ENCODE peak calls at places on chromosomes 3 and 15, in four cellular contexts. J, H, T and P are unnamed samples.

GRCh38 chr15:84681822-84682221 is 23.8 kb upstream of the NMB start:
- DNase-seq in J (peak; percentile 93), H (no peak), T (no peak), P (no peak)

GRCh38 chr15:90142216-90143175 is 40.2 kb upstream of the IDH2 start:
- DNase-seq in J (no peak), H (no peak), T (no peak), P (no peak)

GRCh38 chr15:39539466-39539865 is 41.4 kb upstream of the THBS1 start:
- DNase-seq in J (peak; percentile 22), H (no peak), T (no peak), P (no peak)

GRCh38 chr3:8635625-8636024 is 9.0 kb downstream of the SSUH2 start:
- DNase-seq in J (no peak), H (no peak), T (no peak), P (no peak)

GRCh38 chr3:166367947-166368533 is 530.8 kb upstream of the BCHE start:
- DNase-seq in J (no peak), H (no peak), T (no peak), P (no peak)

GRCh38 chr15:39172380-39173281 is 408.2 kb upstream of the THBS1 start:
- DNase-seq in J (peak; percentile 80), H (no peak), T (no peak), P (no peak)

GRCh38 chr3:193869221-193870201 is 266.4 kb upstream of the HES1 start:
- DNase-seq in J (peak; percentile 87), H (no peak), T (peak; percentile 51), P (no peak)

GRCh38 chr3:9340450-9341009 is 22.3 kb upstream of the THUMPD3 start:
- DNase-seq in J (peak; percentile 46), H (no peak), T (no peak), P (no peak)

GRCh38 chr3:192816274-192816853 is 89.0 kb upstream of the FGF12 start:
- DNase-seq in J (peak; percentile 81), H (no peak), T (peak; percentile 15), P (no peak)

GRCh38 chr3:186640473-186640818 is 247 bp downstream of the FETUB start:
- DNase-seq in J (peak; percentile 43), H (no peak), T (no peak), P (no peak)

GRCh38 chr3:197996855-197997254 is 36.8 kb downstream of the LMLN start:
- DNase-seq in J (no peak), H (no peak), T (no peak), P (no peak)

GRCh38 chr3:182500294-182500693 is 293.0 kb upstream of the ATP11B start:
- DNase-seq in J (no peak), H (no peak), T (peak; percentile 35), P (no peak)

GRCh38 chr15:80404057-80404718 is at the start of gene ARNT2:
- DNase-seq in J (no peak), H (no peak), T (peak; percentile 72), P (no peak)

GRCh38 chr15:85620321-85621044 is 174.2 kb downstream of the KLHL25 start:
- DNase-seq in J (peak; percentile 61), H (no peak), T (no peak), P (no peak)

GRCh38 chr3:28973621-28974020 is 307.2 kb upstream of the RBMS3 start:
- DNase-seq in J (peak; percentile 37), H (no peak), T (no peak), P (no peak)

GRCh38 chr3:44032487-44032886 is 209.2 kb upstream of the TOPAZ1 start:
- DNase-seq in J (no peak), H (no peak), T (no peak), P (no peak)

GRCh38 chr15:32831458-32831857 is 113.7 kb downstream of the GREM1 start:
- DNase-seq in J (peak; percentile 28), H (no peak), T (no peak), P (no peak)

GRCh38 chr3:127889976-127890650 is 24.9 kb upstream of the KBTBD12 start:
- DNase-seq in J (peak; percentile 62), H (no peak), T (no peak), P (no peak)
- TF ChIP-seq CTCF in J (peak; percentile 45), H (no peak), T (peak; percentile 17), P (no peak)

GRCh38 chr3:132256984-132257383 is 60.2 kb upstream of the ACP3 start:
- DNase-seq in J (peak; percentile 88), H (no peak), T (peak; percentile 29), P (no peak)
- TF ChIP-seq CTCF in J (peak; percentile 83), H (peak; percentile 28), T (peak; percentile 36), P (no peak)

DNA sequence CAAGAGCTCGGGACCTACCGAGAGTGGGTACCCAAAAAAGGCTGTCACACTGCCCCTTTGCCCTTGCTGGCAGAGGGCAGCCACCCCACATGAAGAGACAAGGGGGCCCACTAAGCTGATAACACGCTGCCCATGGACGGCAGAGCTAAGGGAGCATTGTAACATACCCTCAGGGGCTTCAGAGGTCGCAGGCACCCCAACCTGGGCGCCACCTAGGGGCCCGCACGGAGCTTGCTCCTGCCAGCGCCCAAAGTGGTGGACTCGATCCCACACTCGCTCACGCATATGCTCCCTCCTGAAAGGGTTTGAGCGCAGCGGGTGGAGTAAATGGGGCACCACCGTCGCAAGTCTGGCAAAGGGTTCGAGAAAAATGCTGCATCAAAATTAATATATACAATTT is 975.4 kb downstream of the ZPLD1 start:
- DNase-seq in J (no peak), H (no peak), T (no peak), P (no peak)
- TF ChIP-seq CTCF in J (no peak), H (no peak), T (no peak), P (no peak)

DNA sequence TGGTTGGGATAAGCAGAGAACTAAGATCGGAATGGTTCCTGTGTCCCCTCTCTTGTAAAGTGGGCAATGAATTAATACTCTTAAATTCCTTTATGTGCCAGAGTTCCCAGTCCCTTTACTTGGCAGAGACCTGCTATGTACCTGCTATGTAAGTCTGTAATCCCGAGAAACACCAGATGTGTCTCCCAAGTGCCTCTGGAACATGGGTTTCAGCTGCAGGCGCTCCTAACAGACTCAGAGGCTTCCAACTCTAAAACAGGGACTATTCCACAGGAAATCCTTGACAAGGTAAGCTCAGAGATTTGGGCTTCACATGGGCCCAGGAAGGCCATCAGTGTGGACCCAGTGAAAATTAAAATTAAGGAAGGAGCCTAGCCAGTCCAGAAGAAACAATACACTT is 117.7 kb upstream of the PLCL2 start:
- DNase-seq in J (peak; percentile 24), H (no peak), T (no peak), P (no peak)
- TF ChIP-seq CTCF in J (peak; percentile 7), H (no peak), T (no peak), P (no peak)

DNA sequence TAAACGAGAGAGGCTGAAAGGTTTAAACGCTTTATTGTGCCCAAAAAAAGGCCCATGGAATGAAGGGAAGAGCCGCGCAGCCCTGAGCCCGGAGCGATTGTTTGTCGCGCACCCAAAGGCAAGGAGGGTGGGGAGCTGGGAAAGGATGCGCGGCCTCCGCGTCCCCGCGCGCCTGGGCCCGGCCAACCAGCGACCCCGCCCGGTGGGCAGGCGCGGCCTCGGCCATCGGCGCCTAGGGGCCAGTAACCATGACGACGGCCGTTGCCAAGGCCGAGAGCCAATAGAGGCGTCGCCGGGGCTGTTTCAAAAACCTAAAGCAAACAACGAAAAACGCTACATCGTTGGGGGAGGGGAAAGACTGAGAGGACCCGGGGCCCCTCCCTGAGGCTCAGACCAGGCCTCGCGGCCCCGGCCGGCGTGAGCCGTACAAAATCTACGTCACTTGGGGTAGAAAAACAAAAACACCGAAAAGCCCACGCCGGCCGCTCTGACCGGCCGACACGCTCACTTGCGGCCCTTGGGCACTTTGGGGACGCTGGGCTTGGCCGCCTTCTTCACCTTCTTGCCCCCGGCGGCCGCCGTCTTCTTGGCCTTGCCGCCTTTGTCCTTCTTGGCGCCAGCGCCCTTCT is 36.2 kb downstream of the HMCES start:
- DNase-seq in J (peak; percentile 89), H (peak; percentile 86), T (peak; percentile 89), P (peak; percentile 63)
- TF ChIP-seq CTCF in J (no peak), H (no peak), T (no peak), P (no peak)

DNA sequence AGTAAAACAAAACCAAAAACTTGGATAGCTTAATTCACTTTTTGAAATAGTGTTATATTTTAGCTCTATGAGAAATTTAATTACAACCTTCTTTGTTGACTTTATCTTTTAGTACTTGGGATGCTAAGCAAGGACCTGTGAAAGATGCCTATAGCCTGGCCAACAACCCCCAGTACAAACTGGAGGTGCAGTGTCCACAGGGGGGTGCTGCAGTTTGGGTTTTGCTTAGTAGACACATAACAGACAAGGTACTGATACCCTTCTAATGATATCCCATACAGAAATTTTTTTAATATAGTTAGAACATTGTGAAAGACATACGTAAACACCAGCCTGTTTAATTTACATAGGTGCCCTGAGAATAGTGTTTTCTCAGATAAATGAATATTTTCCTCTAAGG is 35.3 kb downstream of the CAPN7 start:
- DNase-seq in J (peak; percentile 39), H (no peak), T (peak; percentile 17), P (no peak)
- TF ChIP-seq CTCF in J (peak; percentile 49), H (peak; percentile 32), T (peak; percentile 15), P (no peak)

GRCh38 chr3:73475717-73476116 is 149.0 kb downstream of the PDZRN3 start:
- DNase-seq in J (no peak), H (no peak), T (no peak), P (no peak)
- TF ChIP-seq CTCF in J (no peak), H (no peak), T (no peak), P (no peak)

GRCh38 chr3:81550415-81550814 is 211.0 kb downstream of the GBE1 start:
- DNase-seq in J (no peak), H (no peak), T (no peak), P (no peak)

GRCh38 chr3:81549388-81549787 is 212.1 kb downstream of the GBE1 start:
- DNase-seq in J (no peak), H (no peak), T (no peak), P (no peak)

GRCh38 chr3:81554348-81554747 is 207.1 kb downstream of the GBE1 start:
- DNase-seq in J (peak; percentile 71), H (no peak), T (no peak), P (no peak)

GRCh38 chr3:81545572-81545971 is 215.9 kb downstream of the GBE1 start:
- DNase-seq in J (peak; percentile 39), H (no peak), T (no peak), P (no peak)

DNA sequence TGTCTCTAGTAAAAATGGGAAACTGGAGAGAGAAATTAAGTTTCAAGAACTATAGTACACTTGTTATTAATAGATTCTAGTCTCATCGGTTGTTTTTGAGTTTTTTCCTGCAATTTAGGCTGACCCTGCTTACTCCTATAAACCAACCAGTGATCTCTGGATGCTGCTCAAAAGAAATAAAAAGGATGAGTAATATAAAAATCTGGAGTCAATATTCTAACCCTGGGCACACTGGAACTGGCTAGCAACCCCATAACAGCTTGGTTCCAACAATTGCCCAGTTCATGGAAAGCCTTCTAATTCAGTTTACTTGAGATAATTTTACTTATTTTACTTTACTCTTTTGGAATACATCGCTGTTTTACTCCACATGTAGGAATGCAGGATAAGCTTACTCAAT is 211.6 kb downstream of the GBE1 start:
- DNase-seq in J (no peak), H (no peak), T (no peak), P (no peak)
- TF ChIP-seq CTCF in J (no peak), H (no peak), T (no peak), P (no peak)

GRCh38 chr3:122857019-122857418 is 62.1 kb downstream of the SLC49A4 start:
- DNase-seq in J (peak; percentile 82), H (no peak), T (no peak), P (no peak)

GRCh38 chr3:122859021-122859805 is 64.3 kb downstream of the SLC49A4 start:
- DNase-seq in J (no peak), H (no peak), T (no peak), P (no peak)

GRCh38 chr3:122858373-122858772 is 63.5 kb downstream of the SLC49A4 start:
- DNase-seq in J (peak; percentile 70), H (no peak), T (no peak), P (no peak)
- TF ChIP-seq CTCF in J (peak; percentile 57), H (peak; percentile 39), T (peak; percentile 10), P (no peak)